ENCODE peak calls at places on chromosomes 12 and 14, in six cellular contexts. One of them, this sample, is unnamed.

GRCh38 chr12:62817556-62818271 is 117.2 kb downstream of the PPM1H start:
- DNase-seq in HL-60: no peak
- DNase-seq in HepG2: no peak
- DNase-seq in K562: no peak
- DNase-seq in GM12878: no peak
- DNase-seq in SK-N-SH: no peak
- DNase-seq in this sample: no peak

GRCh38 chr12:46217686-46218508 is 50.9 kb downstream of the SLC38A1 start:
- DNase-seq in GM12878: peak
- DNase-seq in HL-60: peak
- DNase-seq in SK-N-SH: no peak
- DNase-seq in K562: no peak
- DNase-seq in HepG2: no peak
- DNase-seq in this sample: no peak

GRCh38 chr14:50122291-50122690 is 5.9 kb upstream of the VCPKMT start:
- DNase-seq in HL-60: no peak
- DNase-seq in HepG2: no peak
- DNase-seq in SK-N-SH: no peak
- DNase-seq in GM12878: no peak
- DNase-seq in K562: no peak
- DNase-seq in this sample: no peak

GRCh38 chr12:25009511-25010092 is 60.7 kb upstream of the BCAT1 start:
- DNase-seq in HL-60: no peak
- DNase-seq in HepG2: no peak
- DNase-seq in GM12878: no peak
- DNase-seq in K562: no peak
- DNase-seq in SK-N-SH: no peak
- DNase-seq in this sample: no peak

GRCh38 chr12:122513660-122514059 is 12.9 kb upstream of the ZCCHC8 start:
- DNase-seq in K562: no peak
- DNase-seq in GM12878: no peak
- DNase-seq in HepG2: no peak
- DNase-seq in HL-60: no peak
- DNase-seq in SK-N-SH: no peak
- DNase-seq in this sample: no peak

GRCh38 chr12:29041621-29042020 is 107.5 kb upstream of the FAR2 start:
- DNase-seq in K562: no peak
- DNase-seq in GM12878: no peak
- DNase-seq in SK-N-SH: no peak
- DNase-seq in HL-60: no peak
- DNase-seq in HepG2: no peak
- DNase-seq in this sample: no peak

GRCh38 chr12:127401005-127401404 is 866.0 kb upstream of the TMEM132C start:
- DNase-seq in K562: no peak
- DNase-seq in SK-N-SH: no peak
- DNase-seq in GM12878: no peak
- DNase-seq in HL-60: no peak
- DNase-seq in HepG2: no peak
- DNase-seq in this sample: no peak

GRCh38 chr12:42262271-42262670 is 24.2 kb upstream of the YAF2 start:
- DNase-seq in K562: no peak
- DNase-seq in GM12878: no peak
- DNase-seq in SK-N-SH: no peak
- DNase-seq in HepG2: no peak
- DNase-seq in HL-60: no peak
- DNase-seq in this sample: no peak

GRCh38 chr14:74945852-74946658 is 9.3 kb downstream of the PGF start:
- DNase-seq in GM12878: no peak
- DNase-seq in K562: peak
- DNase-seq in HL-60: no peak
- DNase-seq in HepG2: peak
- DNase-seq in SK-N-SH: peak
- DNase-seq in this sample: peak

GRCh38 chr12:48080285-48080684 is 25.6 kb downstream of the SENP1 start:
- DNase-seq in SK-N-SH: no peak
- DNase-seq in K562: no peak
- DNase-seq in HL-60: no peak
- DNase-seq in GM12878: no peak
- DNase-seq in HepG2: no peak
- DNase-seq in this sample: no peak

GRCh38 chr12:29039013-29039412 is 110.1 kb upstream of the FAR2 start:
- DNase-seq in HepG2: no peak
- DNase-seq in SK-N-SH: peak
- DNase-seq in GM12878: no peak
- DNase-seq in HL-60: no peak
- DNase-seq in K562: no peak
- DNase-seq in this sample: no peak

GRCh38 chr12:30613119-30613830 is 82.4 kb downstream of the IPO8 start:
- DNase-seq in K562: no peak
- DNase-seq in GM12878: no peak
- DNase-seq in HL-60: no peak
- DNase-seq in HepG2: peak
- DNase-seq in SK-N-SH: no peak
- DNase-seq in this sample: no peak

GRCh38 chr14:33062476-33062875 is 123.8 kb downstream of the NPAS3 start:
- DNase-seq in K562: no peak
- DNase-seq in GM12878: no peak
- DNase-seq in SK-N-SH: no peak
- DNase-seq in HepG2: no peak
- DNase-seq in HL-60: no peak
- DNase-seq in this sample: no peak

GRCh38 chr12:108103087-108103486 is 26.0 kb upstream of the WSCD2 start:
- DNase-seq in K562: no peak
- DNase-seq in HL-60: no peak
- DNase-seq in GM12878: no peak
- DNase-seq in HepG2: no peak
- DNase-seq in SK-N-SH: no peak
- DNase-seq in this sample: no peak

GRCh38 chr12:3178671-3179413 is 101.7 kb downstream of the TSPAN9 start:
- DNase-seq in GM12878: no peak
- DNase-seq in HL-60: no peak
- DNase-seq in SK-N-SH: no peak
- DNase-seq in HepG2: no peak
- DNase-seq in K562: no peak
- DNase-seq in this sample: no peak

GRCh38 chr12:8577879-8578278 is 34.8 kb downstream of the AICDA start:
- DNase-seq in HL-60: no peak
- DNase-seq in SK-N-SH: no peak
- DNase-seq in GM12878: no peak
- DNase-seq in HepG2: no peak
- DNase-seq in K562: no peak
- DNase-seq in this sample: no peak

GRCh38 chr12:12665194-12665593 is 30.8 kb downstream of the GPR19 start:
- DNase-seq in HepG2: no peak
- DNase-seq in GM12878: no peak
- DNase-seq in K562: no peak
- DNase-seq in SK-N-SH: no peak
- DNase-seq in HL-60: no peak
- DNase-seq in this sample: no peak

GRCh38 chr12:86669010-86669409 is 412.8 kb upstream of the MGAT4C start:
- DNase-seq in HL-60: no peak
- DNase-seq in K562: no peak
- DNase-seq in SK-N-SH: no peak
- DNase-seq in GM12878: no peak
- DNase-seq in HepG2: no peak
- DNase-seq in this sample: no peak

GRCh38 chr12:95789126-95790024 is 1.2 kb downstream of the NTN4 start:
- DNase-seq in HL-60: no peak
- DNase-seq in HepG2: no peak
- DNase-seq in K562: no peak
- DNase-seq in SK-N-SH: peak
- DNase-seq in GM12878: no peak
- DNase-seq in this sample: no peak

GRCh38 chr12:91984571-91984970 is 161.1 kb downstream of the BTG1 start:
- DNase-seq in GM12878: no peak
- DNase-seq in HL-60: no peak
- DNase-seq in HepG2: no peak
- DNase-seq in SK-N-SH: no peak
- DNase-seq in K562: no peak
- DNase-seq in this sample: no peak

GRCh38 chr14:23284654-23285529 is 1.0 kb downstream of the HOMEZ start:
- DNase-seq in HepG2: peak
- DNase-seq in HL-60: no peak
- DNase-seq in SK-N-SH: no peak
- DNase-seq in K562: no peak
- DNase-seq in GM12878: no peak
- DNase-seq in this sample: no peak

GRCh38 chr12:6771091-6771495 is 1.2 kb upstream of the LAG3 start:
- DNase-seq in HL-60: no peak
- DNase-seq in HepG2: no peak
- DNase-seq in SK-N-SH: no peak
- DNase-seq in GM12878: no peak
- DNase-seq in K562: no peak
- DNase-seq in this sample: no peak

GRCh38 chr14:96057738-96058137 is 18.6 kb downstream of the C14orf132 start:
- DNase-seq in K562: no peak
- DNase-seq in HL-60: no peak
- DNase-seq in SK-N-SH: no peak
- DNase-seq in HepG2: no peak
- DNase-seq in GM12878: no peak
- DNase-seq in this sample: no peak

GRCh38 chr12:12441891-12442461 is 85.1 kb downstream of the BORCS5 start:
- DNase-seq in HL-60: no peak
- DNase-seq in HepG2: no peak
- DNase-seq in K562: no peak
- DNase-seq in GM12878: no peak
- DNase-seq in SK-N-SH: no peak
- DNase-seq in this sample: no peak

GRCh38 chr14:87799400-87799799 is 193.6 kb downstream of the GALC start:
- DNase-seq in K562: no peak
- DNase-seq in HepG2: no peak
- DNase-seq in SK-N-SH: no peak
- DNase-seq in HL-60: no peak
- DNase-seq in GM12878: no peak
- DNase-seq in this sample: no peak

GRCh38 chr14:87811246-87811645 is 181.7 kb downstream of the GALC start:
- DNase-seq in SK-N-SH: no peak
- DNase-seq in GM12878: no peak
- DNase-seq in HepG2: no peak
- DNase-seq in HL-60: no peak
- DNase-seq in K562: no peak
- DNase-seq in this sample: no peak

GRCh38 chr14:87810711-87811110 is 182.3 kb downstream of the GALC start:
- DNase-seq in K562: peak
- DNase-seq in SK-N-SH: peak
- DNase-seq in GM12878: no peak
- DNase-seq in HepG2: no peak
- DNase-seq in HL-60: no peak
- DNase-seq in this sample: no peak

GRCh38 chr14:87800216-87800615 is 192.8 kb downstream of the GALC start:
- DNase-seq in HepG2: no peak
- DNase-seq in HL-60: no peak
- DNase-seq in K562: no peak
- DNase-seq in GM12878: no peak
- DNase-seq in SK-N-SH: no peak
- DNase-seq in this sample: no peak

GRCh38 chr14:87805315-87805723 is 187.7 kb downstream of the GALC start:
- DNase-seq in HL-60: peak
- DNase-seq in HepG2: peak
- DNase-seq in SK-N-SH: peak
- DNase-seq in K562: peak
- DNase-seq in GM12878: no peak
- DNase-seq in this sample: peak
- TF ChIP-seq GABPA in HL-60: no peak
- TF ChIP-seq GABPA in HepG2: no peak
- TF ChIP-seq GABPA in SK-N-SH: no peak
- TF ChIP-seq GABPA in K562: no peak
- TF ChIP-seq GABPA in GM12878: no peak
- TF ChIP-seq GABPA in this sample: no peak

DNA sequence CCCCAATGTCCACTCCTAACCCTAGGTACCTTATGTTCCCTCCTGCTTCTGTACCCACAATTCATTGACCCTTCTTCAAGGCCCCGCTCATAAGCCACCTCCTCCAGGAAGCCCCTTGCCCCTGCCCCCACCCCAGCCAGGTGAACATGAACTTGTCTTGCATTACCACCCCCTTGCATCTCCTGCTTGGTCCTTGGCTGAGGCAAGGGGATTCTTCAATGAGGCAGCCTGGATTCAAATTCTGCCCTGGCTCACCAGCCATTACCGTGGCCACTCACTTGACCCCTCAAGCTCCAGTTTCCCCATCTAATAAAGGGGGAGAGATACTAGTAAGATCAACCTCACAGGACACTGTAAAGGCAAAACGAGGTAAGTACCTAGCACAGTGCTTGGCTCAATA is 193.1 kb downstream of the DICER1 start:
- DNase-seq in GM12878: no peak
- DNase-seq in SK-N-SH: no peak
- DNase-seq in HepG2: no peak
- DNase-seq in K562: no peak
- DNase-seq in HL-60: no peak
- DNase-seq in this sample: no peak
- TF ChIP-seq GABPA in GM12878: no peak
- TF ChIP-seq GABPA in SK-N-SH: no peak
- TF ChIP-seq GABPA in HepG2: no peak
- TF ChIP-seq GABPA in K562: no peak
- TF ChIP-seq GABPA in HL-60: no peak
- TF ChIP-seq GABPA in this sample: no peak

DNA sequence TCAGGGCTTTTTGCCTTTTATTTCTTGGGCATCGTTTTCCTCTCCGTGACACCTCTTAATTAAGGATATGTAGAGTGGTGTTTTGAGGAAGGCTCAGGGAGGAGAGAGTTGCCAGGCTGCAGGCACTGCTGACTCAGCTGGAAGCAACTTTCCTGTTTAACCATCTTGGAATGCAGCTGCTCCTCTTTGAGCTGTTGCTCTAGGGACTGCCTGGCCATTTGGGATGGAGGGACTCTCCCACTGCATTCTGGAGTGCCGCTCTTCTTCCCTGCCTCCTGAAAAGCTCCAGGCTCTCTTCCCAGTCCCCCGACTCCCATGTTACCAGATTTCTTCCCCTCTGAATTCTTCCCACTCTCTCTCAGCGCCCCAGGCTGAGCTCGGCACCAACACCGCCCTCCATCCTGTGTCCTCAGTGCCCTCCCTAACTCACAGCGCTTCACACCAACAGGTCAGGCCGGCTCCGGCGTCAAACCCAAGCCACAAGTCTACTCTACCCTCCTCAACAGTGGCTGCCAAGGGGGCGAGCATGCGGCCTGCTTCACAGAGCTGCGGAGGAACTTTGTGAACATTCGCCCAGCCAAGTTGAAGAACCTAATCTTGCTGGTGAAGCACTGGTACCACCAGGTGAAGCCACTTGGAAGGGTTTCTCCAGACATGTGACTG is 5.9 kb downstream of the OAS3 start:
- DNase-seq in HepG2: no peak
- DNase-seq in HL-60: no peak
- DNase-seq in GM12878: no peak
- DNase-seq in SK-N-SH: no peak
- DNase-seq in K562: no peak
- DNase-seq in this sample: no peak
- TF ChIP-seq GABPA in HepG2: no peak
- TF ChIP-seq GABPA in HL-60: no peak
- TF ChIP-seq GABPA in GM12878: no peak
- TF ChIP-seq GABPA in SK-N-SH: no peak
- TF ChIP-seq GABPA in K562: no peak
- TF ChIP-seq GABPA in this sample: no peak

DNA sequence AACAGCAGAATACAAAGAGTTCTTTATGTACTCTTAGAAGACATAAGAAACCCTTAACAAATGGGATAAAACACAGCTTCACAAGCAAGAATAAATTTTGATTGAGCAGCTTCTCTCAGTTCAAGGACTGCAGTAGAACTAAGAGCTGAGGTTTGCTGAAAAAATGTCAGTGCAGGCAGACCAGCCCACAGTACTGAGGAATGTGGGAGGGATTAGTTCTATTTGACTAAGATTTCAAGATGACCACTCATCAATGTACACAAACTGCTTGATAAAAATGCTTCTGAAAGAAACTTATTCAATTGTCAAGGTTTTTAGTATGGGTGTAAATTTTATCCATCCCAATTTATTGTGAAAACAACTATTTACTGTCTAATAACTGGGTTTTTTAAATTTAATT is 138.4 kb downstream of the SEC23A start:
- DNase-seq in SK-N-SH: no peak
- DNase-seq in HepG2: peak
- DNase-seq in K562: no peak
- DNase-seq in GM12878: no peak
- DNase-seq in HL-60: no peak
- DNase-seq in this sample: no peak
- TF ChIP-seq GABPA in SK-N-SH: no peak
- TF ChIP-seq GABPA in HepG2: no peak
- TF ChIP-seq GABPA in K562: no peak
- TF ChIP-seq GABPA in GM12878: no peak
- TF ChIP-seq GABPA in HL-60: no peak
- TF ChIP-seq GABPA in this sample: no peak